ENCODE peak calls at places on chromosomes 11 and 22, in nine cellular contexts. S is progenitor cell of endocrine pancreas; Z is activated CD4-positive, CD25-positive, alpha-beta regulatory T cell; P is pons; J is HS-5; Y is CD8-positive, alpha-beta memory T cell; G is mammary epithelial cell; B is T-helper 1 cell; M is smooth muscle cell of the brain vasculature. R is an unnamed sample.

GRCh38 chr22:39416319-39416718 is 16.7 kb downstream of the TAB1 start:
- DNase-seq in S (no peak), Z (no peak), P (no peak), J (no peak), Y (no peak), G (no peak), B (no peak), M (no peak), R (no peak)

GRCh38 chr11:19241260-19242183 is 777 bp upstream of the E2F8 start:
- DNase-seq in S (peak), Z (peak), P (no peak), J (no peak), Y (peak), G (no peak), B (peak), M (no peak), R (peak)

GRCh38 chr11:33670250-33671011 is 30.2 kb downstream of the C11orf91 start:
- DNase-seq in S (no peak), Z (no peak), P (no peak), J (no peak), Y (no peak), G (peak), B (no peak), M (no peak), R (no peak)

GRCh38 chr11:57643802-57644201 is 5.9 kb downstream of the YPEL4 start:
- DNase-seq in S (no peak), Z (no peak), P (no peak), J (no peak), Y (no peak), G (no peak), B (no peak), M (no peak), R (peak)

GRCh38 chr11:40255457-40255856 is 1204.0 kb downstream of the LRRC4C start:
- DNase-seq in S (no peak), Z (no peak), P (no peak), J (no peak), Y (no peak), G (no peak), B (no peak), M (no peak), R (no peak)

GRCh38 chr11:128291835-128292234 is 295.5 kb downstream of the ETS1 start:
- DNase-seq in S (no peak), Z (no peak), P (no peak), J (no peak), Y (peak), G (no peak), B (no peak), M (no peak), R (no peak)

GRCh38 chr11:114880458-114880857 is 202.1 kb downstream of the NXPE2 start:
- DNase-seq in S (no peak), Z (no peak), P (no peak), J (no peak), Y (no peak), G (no peak), B (no peak), M (no peak), R (peak)

GRCh38 chr11:75371930-75372876 is 20.7 kb upstream of the ARRB1 start:
- DNase-seq in S (no peak), Z (no peak), P (no peak), J (no peak), Y (no peak), G (no peak), B (no peak), M (no peak), R (no peak)

GRCh38 chr22:37258005-37258790 is 14.1 kb upstream of the RAC2 start:
- DNase-seq in S (no peak), Z (no peak), P (no peak), J (no peak), Y (no peak), G (no peak), B (no peak), M (no peak), R (no peak)

GRCh38 chr11:96763244-96763643 is 373.4 kb downstream of the JRKL start:
- DNase-seq in S (no peak), Z (no peak), P (no peak), J (no peak), Y (no peak), G (no peak), B (no peak), M (no peak), R (no peak)

GRCh38 chr11:8249482-8249881 is 14.2 kb downstream of the LMO1 start:
- DNase-seq in S (no peak), Z (no peak), P (no peak), J (no peak), Y (no peak), G (no peak), B (no peak), M (no peak), R (no peak)

GRCh38 chr11:12901272-12901671 is 107.8 kb upstream of the RASSF10 start:
- DNase-seq in S (no peak), Z (no peak), P (no peak), J (no peak), Y (no peak), G (peak), B (no peak), M (no peak), R (no peak)

GRCh38 chr11:70477607-70478006 is 79.3 kb downstream of the CTTN start:
- DNase-seq in S (no peak), Z (no peak), P (peak), J (no peak), Y (peak), G (no peak), B (no peak), M (no peak), R (no peak)

GRCh38 chr11:96341237-96342130 is 1.5 kb downstream of the MAML2 start:
- DNase-seq in S (peak), Z (peak), P (no peak), J (no peak), Y (peak), G (peak), B (peak), M (no peak), R (no peak)

R was measured in mesendoderm.